ENCODE peak calls at places on chromosomes 3 and 15, in four cellular contexts. R is transverse colon, X is HepG2, L is stomach. I is an unnamed sample.

GRCh38 chr3:64885055-64885454 is 197.3 kb upstream of the ADAMTS9 start:
- DNase-seq in R (no peak), X (no peak), L (no peak), I (no peak)

GRCh38 chr15:57555270-57555669 is 36.4 kb upstream of the MYZAP start:
- DNase-seq in R (no peak), X (no peak), L (no peak), I (no peak)

GRCh38 chr15:69718916-69719315 is 266.3 kb downstream of the RPLP1 start:
- DNase-seq in R (no peak), X (no peak), L (no peak), I (no peak)

GRCh38 chr3:49725906-49726681 is 2.3 kb upstream of the GMPPB start:
- DNase-seq in R (peak; percentile 76), X (no peak), L (peak; percentile 70), I (no peak)

GRCh38 chr3:52689151-52689550 is 3.3 kb downstream of the GNL3 start:
- DNase-seq in R (no peak), X (no peak), L (no peak), I (no peak)

GRCh38 chr3:60758169-60758568 is 493.1 kb downstream of the FHIT start:
- DNase-seq in R (no peak), X (no peak), L (no peak), I (no peak)

GRCh38 chr15:98000249-98001203 is 40.0 kb downstream of the ARRDC4 start:
- DNase-seq in R (peak; percentile 60), X (no peak), L (no peak), I (no peak)

GRCh38 chr15:96374494-96374893 is 44.0 kb downstream of the NR2F2 start:
- DNase-seq in R (no peak), X (no peak), L (no peak), I (no peak)

GRCh38 chr3:183265713-183266417 is 12.8 kb downstream of the B3GNT5 start:
- DNase-seq in R (peak; percentile 78), X (peak; percentile 56), L (peak; percentile 57), I (no peak)

GRCh38 chr3:115659861-115660260 is 36.6 kb downstream of the GAP43 start:
- DNase-seq in R (no peak), X (no peak), L (no peak), I (no peak)

GRCh38 chr3:146161725-146162047 is 702 bp upstream of the PLOD2 start:
- DNase-seq in R (peak; percentile 55), X (peak; percentile 50), L (peak; percentile 32), I (no peak)

GRCh38 chr3:13700889-13701288 is 152.0 kb downstream of the FBLN2 start:
- DNase-seq in R (no peak), X (no peak), L (no peak), I (no peak)

GRCh38 chr15:37106490-37107001 is 6.2 kb upstream of the MEIS2 start:
- DNase-seq in R (no peak), X (no peak), L (no peak), I (no peak)

GRCh38 chr15:69793783-69794451 is 303.8 kb downstream of the TLE3 start:
- DNase-seq in R (no peak), X (no peak), L (no peak), I (no peak)

GRCh38 chr3:54211097-54211496 is 88.7 kb downstream of the CACNA2D3 start:
- DNase-seq in R (no peak), X (no peak), L (no peak), I (no peak)

GRCh38 chr3:194323785-194324735 is 27.1 kb downstream of the CPN2 start:
- DNase-seq in R (peak; percentile 63), X (peak; percentile 59), L (no peak), I (no peak)

GRCh38 chr15:79985571-79985970 is 14.6 kb upstream of the BCL2A1 start:
- DNase-seq in R (no peak), X (no peak), L (no peak), I (no peak)

GRCh38 chr15:48103647-48104046 is 17.1 kb upstream of the SLC24A5 start:
- DNase-seq in R (no peak), X (peak; percentile 3), L (no peak), I (no peak)

GRCh38 chr15:62934236-62934971 is 108.1 kb upstream of the TPM1 start:
- DNase-seq in R (no peak), X (no peak), L (no peak), I (no peak)

GRCh38 chr15:95826831-95827230 is 503.7 kb upstream of the NR2F2 start:
- DNase-seq in R (no peak), X (no peak), L (no peak), I (no peak)

GRCh38 chr3:104723000-104723399 is 643.7 kb upstream of the ALCAM start:
- DNase-seq in R (no peak), X (no peak), L (no peak), I (no peak)

GRCh38 chr3:147613710-147614109 is 204.5 kb downstream of the ZIC1 start:
- DNase-seq in R (no peak), X (no peak), L (no peak), I (no peak)

GRCh38 chr15:98289747-98290146 is 329.2 kb downstream of the ARRDC4 start:
- DNase-seq in R (no peak), X (no peak), L (no peak), I (no peak)

GRCh38 chr3:38662544-38662943 is 13.1 kb upstream of the SCN5A start:
- DNase-seq in R (no peak), X (peak; percentile 52), L (no peak), I (no peak)

GRCh38 chr3:37308247-37308646 is 133.9 kb upstream of the LRRFIP2 start:
- DNase-seq in R (no peak), X (peak; percentile 7), L (no peak), I (peak; percentile 6)

GRCh38 chr3:120177151-120177550 is 82.9 kb upstream of the GSK3B start:
- DNase-seq in R (no peak), X (peak; percentile 49), L (no peak), I (peak; percentile 78)

GRCh38 chr3:32316319-32316718 is 75.3 kb upstream of the CMTM7 start:
- DNase-seq in R (no peak), X (peak; percentile 63), L (no peak), I (no peak)

GRCh38 chr15:73156431-73157191 is 104.3 kb downstream of the NEO1 start:
- DNase-seq in R (no peak), X (no peak), L (no peak), I (no peak)

GRCh38 chr15:62805502-62805901 is 237.0 kb upstream of the TPM1 start:
- DNase-seq in R (no peak), X (no peak), L (no peak), I (no peak)

GRCh38 chr3:184449161-184449515 is 69.3 kb downstream of the CHRD start:
- DNase-seq in R (no peak), X (no peak), L (no peak), I (no peak)

GRCh38 chr15:38671675-38672141 is 107.1 kb upstream of the RASGRP1 start:
- DNase-seq in R (no peak), X (no peak), L (no peak), I (no peak)

GRCh38 chr3:112136959-112137693 is 4.1 kb upstream of the GCSAM start:
- DNase-seq in R (peak; percentile 37), X (peak; percentile 42), L (no peak), I (no peak)

GRCh38 chr15:65957451-65957850 is 88.2 kb downstream of the RAB11A start:
- DNase-seq in R (no peak), X (no peak), L (no peak), I (no peak)

GRCh38 chr3:12139111-12139511 is 19.6 kb downstream of the TIMP4 start:
- DNase-seq in R (peak; percentile 34), X (peak; percentile 33), L (no peak), I (no peak)

GRCh38 chr3:6264036-6264435 is 596.9 kb upstream of the GRM7 start:
- DNase-seq in R (no peak), X (no peak), L (no peak), I (no peak)

GRCh38 chr15:41877631-41878354 is 16.1 kb downstream of the SPTBN5 start:
- DNase-seq in R (no peak), X (no peak), L (no peak), I (no peak)

GRCh38 chr3:140584549-140584948 is 93.3 kb upstream of the TRIM42 start:
- DNase-seq in R (no peak), X (no peak), L (no peak), I (no peak)

GRCh38 chr3:9793161-9793781 is 389 bp downstream of the ARPC4 start:
- DNase-seq in R (peak; percentile 57), X (peak; percentile 28), L (no peak), I (no peak)

GRCh38 chr3:133627789-133628188 is 34.0 kb downstream of the TOPBP1 start:
- DNase-seq in R (no peak), X (no peak), L (no peak), I (no peak)

GRCh38 chr3:133629146-133629545 is 32.6 kb downstream of the TOPBP1 start:
- DNase-seq in R (no peak), X (no peak), L (no peak), I (no peak)

GRCh38 chr3:133633439-133633838 is 28.3 kb downstream of the TOPBP1 start:
- DNase-seq in R (no peak), X (peak; percentile 34), L (no peak), I (no peak)
- TF ChIP-seq POLR2AphosphoS5 in R (no peak), X (no peak), L (no peak), I (no peak)

DNA sequence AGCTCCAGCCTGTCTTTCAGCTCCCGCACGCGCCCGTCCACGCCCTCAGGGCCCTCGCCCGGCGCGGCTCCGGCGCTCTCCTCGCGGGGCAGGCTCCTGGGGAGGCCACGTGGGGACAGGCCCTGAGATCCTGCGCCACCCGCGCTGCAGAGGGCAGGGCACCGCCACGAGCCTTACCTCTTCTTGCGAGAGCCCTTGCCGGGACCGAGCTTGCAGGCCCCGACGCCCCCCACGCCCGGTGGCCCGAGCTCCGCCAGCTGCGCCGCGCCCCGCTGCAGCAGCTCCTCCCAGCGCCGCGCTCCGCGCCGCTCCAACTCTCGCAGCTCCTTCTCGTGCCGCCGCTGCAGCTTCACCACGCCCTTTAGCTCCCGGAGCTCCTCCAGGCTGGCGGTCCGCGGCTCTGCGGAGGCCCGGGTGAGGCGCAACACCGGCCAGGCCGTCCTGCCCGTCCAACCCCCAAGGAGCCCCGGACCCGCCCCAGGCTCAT is 8.3 kb upstream of the ANKRD63 start:
- DNase-seq in R (peak; percentile 68), X (no peak), L (peak; percentile 64), I (no peak)
- H3K4me3 ChIP-seq in R (no peak overlapping the region), X (no peak overlapping the region), L (peak overlapping the region; percentile 30), I (peak overlapping the region; percentile 80)

DNA sequence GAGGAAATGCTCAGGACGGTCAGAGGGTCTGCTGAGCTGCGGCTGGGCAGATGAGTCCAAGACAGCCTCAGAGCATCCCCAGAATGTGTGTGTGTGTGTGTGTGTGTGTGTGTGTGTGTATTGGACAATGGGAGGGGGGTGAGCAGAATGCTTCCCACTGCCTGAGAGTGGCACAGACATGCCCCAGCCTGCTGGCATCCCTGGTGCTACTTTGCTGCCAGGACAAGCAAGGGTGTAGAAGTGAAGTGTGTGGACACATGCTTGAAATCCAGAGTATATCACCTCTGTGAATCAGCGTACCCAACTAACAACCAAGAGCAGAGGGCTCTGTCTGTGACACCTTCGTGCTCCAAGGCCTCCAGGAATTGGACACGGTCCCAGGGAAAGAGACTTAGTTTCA is 76.3 kb downstream of the SLC9A9 start:
- DNase-seq in R (no peak), X (no peak), L (no peak), I (no peak)
- TF ChIP-seq POLR2AphosphoS5 in R (no peak), X (no peak), L (no peak), I (no peak)

DNA sequence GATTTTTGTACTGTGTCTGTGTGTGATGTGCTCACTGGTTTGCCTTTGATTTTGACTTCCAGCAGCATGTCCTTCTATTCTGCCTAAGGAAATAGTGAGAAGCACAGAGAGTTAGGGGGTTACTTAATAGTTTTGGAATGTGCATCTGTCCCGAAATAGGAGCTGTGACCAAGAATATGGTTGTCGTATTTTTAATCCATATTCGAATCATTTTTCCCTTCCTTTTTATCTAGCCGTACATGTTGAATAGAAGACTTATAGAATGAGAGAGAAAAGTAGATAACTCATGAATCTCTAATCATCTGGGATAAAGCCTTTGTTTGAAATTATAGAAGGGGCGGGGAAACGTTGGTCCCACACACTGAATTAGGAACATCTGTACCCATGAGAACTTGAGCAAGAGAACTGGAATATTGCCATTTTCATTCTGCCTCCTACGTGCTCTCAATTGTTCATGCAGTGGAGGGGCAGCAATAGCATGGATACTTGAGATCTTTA is 23.6 kb downstream of the CRTC3 start:
- DNase-seq in R (no peak), X (no peak), L (no peak), I (peak; percentile 93)
- H3K4me3 ChIP-seq in R (no peak overlapping the region), X (no peak overlapping the region), L (no peak overlapping the region), I (peak overlapping the region; percentile 70)